ENCODE peak calls at places on chromosome 13, in four cellular contexts. I is suprapubic skin, N is ovary, E is adrenal gland. Q is an unnamed sample.
A peak's percentile ranks its signal among the peaks of the same experiment; 100 is the strongest.

GRCh38 chr13:110097013-110097412 is 209.9 kb downstream of the COL4A1 start:
- DNase-seq in I (no peak), E (no peak), N (no peak), Q (no peak)

GRCh38 chr13:99758465-99759162 is 213.0 kb downstream of the ZIC5 start:
- DNase-seq in I (no peak), E (no peak), N (no peak), Q (no peak)

GRCh38 chr13:64453831-64454230 is 2776.3 kb downstream of the PCDH9 start:
- DNase-seq in E (no peak), I (no peak), N (no peak), Q (no peak)

GRCh38 chr13:76472916-76473315 is 413.3 kb downstream of the KCTD12 start:
- DNase-seq in N (no peak), E (no peak), I (no peak), Q (no peak)

GRCh38 chr13:32903720-32904119 is 112.5 kb upstream of the KL start:
- DNase-seq in E (no peak), I (no peak), N (no peak), Q (no peak)

GRCh38 chr13:83620535-83621220 is 261.6 kb downstream of the SLITRK1 start:
- DNase-seq in E (no peak), I (no peak), N (no peak), Q (no peak)

GRCh38 chr13:25292301-25292700 is 5.0 kb upstream of the MTMR6 start:
- DNase-seq in N (no peak), I (no peak), E (no peak), Q (no peak)

GRCh38 chr13:70415141-70415540 is 306.9 kb upstream of the KLHL1 start:
- DNase-seq in E (no peak), N (no peak), I (no peak), Q (no peak)

GRCh38 chr13:113299951-113300350 is 2.9 kb downstream of the LAMP1 start:
- DNase-seq in I (no peak), N (no peak), E (no peak), Q (no peak)

GRCh38 chr13:103130681-103131210 is 64.5 kb upstream of the SLC10A2 start:
- DNase-seq in E (no peak), I (no peak), N (no peak), Q (no peak)

GRCh38 chr13:97781891-97782305 is 171.6 kb upstream of the IPO5 start:
- DNase-seq in I (no peak), E (no peak), N (no peak), Q (no peak)

GRCh38 chr13:94598281-94598680 is 2.3 kb upstream of the TGDS start:
- DNase-seq in N (no peak), E (no peak), I (no peak), Q (no peak)

GRCh38 chr13:94599877-94600276 is 1.8 kb upstream of the GPR180 start:
- DNase-seq in E (no peak), N (no peak), I (no peak), Q (no peak)

GRCh38 chr13:94596575-94596971 is 621 bp upstream of the TGDS start:
- DNase-seq in I (no peak), E (peak; percentile 20), N (peak; percentile 51), Q (no peak)

GRCh38 chr13:94595006-94595942 is 678 bp downstream of the TGDS start:
- DNase-seq in I (no peak), N (no peak), E (peak; percentile 21), Q (no peak)

DNA sequence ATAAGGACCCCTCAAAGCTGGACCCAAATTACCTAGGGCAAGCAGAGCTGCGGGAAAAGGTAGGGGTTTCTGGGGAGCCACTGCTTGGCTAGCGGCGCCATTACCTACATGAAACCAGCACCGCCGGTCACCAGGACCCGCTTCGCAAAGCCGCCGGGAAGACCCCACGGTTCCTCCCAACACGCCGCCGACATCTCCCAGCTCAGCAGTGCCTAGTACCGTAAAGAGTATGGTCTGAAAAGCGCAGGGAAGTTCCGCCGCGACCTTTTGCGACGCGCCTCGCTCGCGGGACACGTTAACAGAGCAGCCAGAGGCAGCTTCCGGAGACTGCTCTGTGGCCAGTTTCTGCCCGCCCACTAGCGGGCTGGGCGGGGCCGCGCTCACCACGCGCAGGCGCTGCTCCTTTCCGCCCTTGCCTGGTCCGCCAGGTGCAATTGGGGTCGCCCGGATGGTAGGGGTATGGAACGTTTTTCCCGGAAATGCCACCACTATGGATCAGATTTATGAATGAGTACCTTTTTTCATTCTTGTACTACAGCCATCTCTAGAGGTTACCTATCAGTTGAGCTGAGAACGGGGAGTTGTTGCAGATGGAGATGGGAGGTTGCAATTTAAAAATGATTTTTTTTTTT is at the start of gene TGDS:
- DNase-seq in N (peak; percentile 94), I (peak; percentile 93), E (peak; percentile 86), Q (peak; percentile 84)
- TF ChIP-seq POLR2A in N (peak; percentile 61), I (no peak), E (no peak), Q (peak; percentile 49)

DNA sequence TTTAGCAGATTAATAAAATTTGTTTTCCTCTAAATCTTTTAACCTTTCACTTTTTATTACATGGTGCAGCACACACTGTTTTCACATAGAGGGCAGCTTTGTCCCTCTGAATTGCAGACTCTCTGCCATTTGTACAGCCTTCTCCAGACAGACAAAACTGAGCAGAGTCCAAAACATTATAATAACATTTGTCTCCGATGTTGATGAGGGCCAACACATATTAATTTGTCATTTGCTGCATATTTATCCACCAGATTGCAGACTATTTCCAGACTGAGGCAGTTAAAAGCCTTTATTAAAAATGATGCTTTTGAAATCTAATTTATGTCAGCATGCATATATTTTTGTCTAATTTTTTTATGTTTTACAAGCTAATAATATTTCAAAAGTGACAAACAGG is 1251.9 kb upstream of the SLC10A2 start:
- DNase-seq in I (no peak), N (no peak), E (no peak), Q (no peak)
- TF ChIP-seq CTCF in I (no peak), N (no peak), E (peak; percentile 30), Q (no peak)

GRCh38 chr13:79527698-79528097 is 46.7 kb downstream of the NDFIP2 start:
- DNase-seq in I (no peak), E (no peak), N (no peak), Q (no peak)

GRCh38 chr13:79528356-79528755 is 47.4 kb downstream of the NDFIP2 start:
- DNase-seq in E (no peak), N (no peak), I (no peak), Q (no peak)

GRCh38 chr13:79530270-79530669 is 49.3 kb downstream of the NDFIP2 start:
- DNase-seq in I (no peak), N (no peak), E (no peak), Q (no peak)

GRCh38 chr13:79531542-79532239 is 50.7 kb downstream of the NDFIP2 start:
- DNase-seq in E (no peak), I (no peak), N (no peak), Q (no peak)

DNA sequence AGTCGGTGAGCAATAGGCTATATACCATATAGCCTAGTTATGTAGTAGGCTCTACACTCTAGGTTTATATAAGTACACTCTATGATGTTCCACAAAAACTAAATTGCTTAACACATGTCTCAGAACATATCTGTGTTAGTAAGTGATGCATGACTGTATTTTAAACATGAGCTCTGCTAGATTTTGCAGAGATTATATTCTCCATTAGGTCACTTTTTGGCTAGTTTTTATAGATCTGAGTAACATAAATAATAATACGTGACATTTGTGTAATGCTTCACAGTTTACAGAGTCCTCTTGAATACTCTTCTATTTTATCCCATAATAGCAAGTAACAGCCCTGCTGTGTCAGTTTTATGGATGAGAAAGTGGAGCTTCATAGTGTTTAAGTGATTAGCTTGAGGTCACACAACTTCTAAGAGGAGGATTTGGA is 47.8 kb downstream of the NDFIP2 start:
- DNase-seq in N (no peak), I (no peak), E (no peak), Q (no peak)
- H3K36me3 ChIP-seq in N (no peaks in the 10 kb centered on the region), I (peaks cover 24% of the 10 kb centered on the region), E (no peaks in the 10 kb centered on the region), Q (no peaks in the 10 kb centered on the region)

GRCh38 chr13:20525144-20525600 is 485 bp downstream of the CRYL1 start:
- DNase-seq in N (peak; percentile 38), E (peak; percentile 46), I (peak; percentile 66), Q (no peak)

GRCh38 chr13:20521388-20521787 is 4.3 kb downstream of the CRYL1 start:
- DNase-seq in E (no peak), N (no peak), I (no peak), Q (no peak)

GRCh38 chr13:20526664-20527063 is 1.0 kb upstream of the CRYL1 start:
- DNase-seq in E (no peak), I (no peak), N (no peak), Q (no peak)

GRCh38 chr13:20528451-20528850 is 2.8 kb upstream of the CRYL1 start:
- DNase-seq in N (no peak), I (no peak), E (no peak), Q (no peak)

GRCh38 chr13:20525601-20526544 is at the start of gene CRYL1:
- DNase-seq in I (peak; percentile 80), N (peak; percentile 78), E (peak; percentile 79), Q (no peak)
- TF ChIP-seq POLR2A in I (no peak), N (peak; percentile 30), E (peak; percentile 33), Q (no peak)

Q was measured in breast epithelium.